ENCODE peak calls at places on chromosomes 13 and 19, in eight cellular contexts. M is CD8-positive, alpha-beta T cell; N is aorta; Z is CD4-positive, alpha-beta T cell; Y is IMR-90; G is CD4-positive, CD25-positive, alpha-beta regulatory T cell; W is hepatocyte; U is psoas muscle. F is an unnamed sample.

GRCh38 chr13:99605417-99606321 is 104.4 kb downstream of the TM9SF2 start:
- DNase-seq in M (peak; percentile 33), N (peak; percentile 78), Z (peak; percentile 24), Y (no peak), G (no peak), W (peak; percentile 73), U (peak; percentile 74), F (peak; percentile 48)

GRCh38 chr19:31312004-31312403 is 37.2 kb downstream of the TSHZ3 start:
- DNase-seq in M (no peak), N (no peak), Z (no peak), Y (peak; percentile 87), G (no peak), W (peak; percentile 38), U (no peak), F (no peak)

GRCh38 chr19:11737964-11738745 is 591 bp downstream of the ZNF823 start:
- DNase-seq in M (peak; percentile 17), N (peak; percentile 83), Z (peak; percentile 6), Y (peak; percentile 12), G (peak; percentile 35), W (peak; percentile 85), U (peak; percentile 72), F (peak; percentile 43)

GRCh38 chr19:11296264-11296663 is 304 bp downstream of the TSPAN16 start:
- DNase-seq in M (no peak), N (no peak), Z (no peak), Y (no peak), G (no peak), W (no peak), U (peak; percentile 62), F (no peak)

GRCh38 chr19:49340069-49340864 is 5.1 kb downstream of the CD37 start:
- DNase-seq in M (no peak), N (peak; percentile 91), Z (no peak), Y (no peak), G (no peak), W (peak; percentile 54), U (peak; percentile 83), F (no peak)

GRCh38 chr13:20222553-20222952 is 9.6 kb downstream of the GJB6 start:
- DNase-seq in M (no peak), N (no peak), Z (no peak), Y (no peak), G (no peak), W (no peak), U (no peak), F (no peak)

GRCh38 chr19:48967346-48968178 is 2.5 kb downstream of the FTL start:
- DNase-seq in M (no peak), N (no peak), Z (no peak), Y (peak; percentile 67), G (no peak), W (peak; percentile 71), U (no peak), F (peak; percentile 63)

GRCh38 chr19:55173186-55173716 is 6.8 kb upstream of the DNAAF3 start:
- DNase-seq in M (no peak), N (no peak), Z (no peak), Y (no peak), G (no peak), W (no peak), U (no peak), F (no peak)

GRCh38 chr19:5302396-5302795 is 38.2 kb downstream of the PTPRS start:
- DNase-seq in M (no peak), N (no peak), Z (no peak), Y (no peak), G (no peak), W (no peak), U (no peak), F (no peak)

GRCh38 chr19:20664917-20665781 is 3.8 kb upstream of the ZNF626 start:
- DNase-seq in M (no peak), N (peak; percentile 76), Z (no peak), Y (no peak), G (no peak), W (peak; percentile 51), U (peak; percentile 71), F (no peak)

GRCh38 chr19:16326401-16327130 is 1.9 kb downstream of the KLF2 start:
- DNase-seq in M (peak; percentile 50), N (peak; percentile 82), Z (peak; percentile 45), Y (no peak), G (peak; percentile 71), W (no peak), U (peak; percentile 66), F (no peak)

GRCh38 chr13:112903071-112903577 is 65.9 kb upstream of the MCF2L start:
- DNase-seq in M (no peak), N (no peak), Z (no peak), Y (no peak), G (no peak), W (no peak), U (no peak), F (no peak)

GRCh38 chr13:95246292-95247082 is 54.8 kb downstream of the ABCC4 start:
- DNase-seq in M (no peak), N (no peak), Z (no peak), Y (no peak), G (no peak), W (no peak), U (no peak), F (no peak)

GRCh38 chr13:110399801-110400200 is 92.7 kb downstream of the COL4A2 start:
- DNase-seq in M (no peak), N (no peak), Z (no peak), Y (peak; percentile 51), G (no peak), W (no peak), U (no peak), F (no peak)

GRCh38 chr19:49761625-49762311 is 1.3 kb downstream of the TSKS start:
- DNase-seq in M (no peak), N (no peak), Z (no peak), Y (peak; percentile 56), G (no peak), W (peak; percentile 37), U (no peak), F (no peak)

GRCh38 chr13:39397866-39398265 is 205.1 kb downstream of the LHFPL6 start:
- DNase-seq in M (no peak), N (no peak), Z (no peak), Y (no peak), G (no peak), W (no peak), U (no peak), F (no peak)

GRCh38 chr13:39397221-39397620 is 205.8 kb downstream of the LHFPL6 start:
- DNase-seq in M (no peak), N (no peak), Z (no peak), Y (no peak), G (no peak), W (no peak), U (no peak), F (no peak)

DNA sequence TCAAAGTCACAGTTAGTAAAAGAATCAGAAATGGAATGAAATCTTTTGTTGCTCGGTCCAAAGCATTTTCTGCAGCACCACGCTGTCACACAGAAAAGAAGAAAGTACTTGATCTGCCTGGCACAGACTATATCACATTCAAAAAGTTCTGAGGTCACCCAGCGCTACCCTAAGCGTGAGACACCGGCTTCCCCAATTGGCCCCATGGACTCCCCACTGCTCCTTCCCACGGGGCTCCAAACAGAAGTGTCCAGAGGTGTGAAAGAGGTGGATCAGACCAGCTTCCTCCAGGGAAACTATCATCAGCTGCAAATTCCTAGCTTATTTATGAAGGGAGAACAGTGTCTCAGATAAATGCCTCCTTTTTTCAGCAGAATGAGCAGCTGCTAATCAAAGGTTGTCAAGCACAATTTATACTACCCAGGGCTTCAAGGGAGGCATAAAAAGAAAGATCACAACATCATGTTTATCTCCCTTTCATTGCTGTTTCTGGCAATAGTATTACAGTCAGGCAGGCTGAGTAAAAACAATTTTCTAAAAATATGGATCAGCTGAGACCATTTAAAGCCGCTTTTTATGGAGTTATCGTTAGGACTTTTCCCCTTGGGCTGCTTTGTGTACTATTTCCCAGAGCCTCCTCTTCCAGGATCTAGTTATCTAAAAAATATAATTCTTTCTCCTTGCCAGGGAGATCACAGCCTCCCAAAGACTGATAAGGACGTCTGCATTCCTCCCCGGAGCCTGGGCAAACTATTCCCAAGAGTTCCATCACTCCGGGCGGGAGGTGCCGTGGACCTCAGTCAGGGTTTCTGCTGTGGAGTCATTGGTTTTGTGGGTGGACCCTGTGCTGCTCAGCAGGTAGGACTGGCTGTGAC is 207.9 kb downstream of the LHFPL6 start:
- DNase-seq in M (no peak), N (no peak), Z (no peak), Y (no peak), G (no peak), W (no peak), U (no peak), F (no peak)
- H3K27ac ChIP-seq in M (no peak overlapping the region), N (peak overlapping the region; percentile 68), Z (no peak overlapping the region), Y (no peak overlapping the region), G (no peak overlapping the region), W (no peak overlapping the region), U (no peak overlapping the region), F (no peak overlapping the region)

GRCh38 chr19:29660835-29661234 is 4.4 kb upstream of the PLEKHF1 start:
- DNase-seq in M (no peak), N (peak; percentile 45), Z (no peak), Y (no peak), G (no peak), W (no peak), U (no peak), F (no peak)
- H3K27ac ChIP-seq in M (no peak overlapping the region), N (no peak overlapping the region), Z (no peak overlapping the region), Y (no peak overlapping the region), G (no peak overlapping the region), W (no peak overlapping the region), U (no peak overlapping the region), F (no peak overlapping the region)

GRCh38 chr19:42124386-42124901 is 7.8 kb downstream of the POU2F2 start:
- DNase-seq in M (no peak), N (no peak), Z (no peak), Y (no peak), G (no peak), W (no peak), U (no peak), F (no peak)

GRCh38 chr19:42122691-42123607 is 9.3 kb downstream of the POU2F2 start:
- DNase-seq in M (no peak), N (no peak), Z (peak; percentile 23), Y (no peak), G (peak; percentile 26), W (no peak), U (peak; percentile 27), F (no peak)

GRCh38 chr19:42125536-42125935 is 6.7 kb downstream of the POU2F2 start:
- DNase-seq in M (no peak), N (no peak), Z (no peak), Y (no peak), G (no peak), W (no peak), U (peak; percentile 15), F (no peak)

GRCh38 chr19:42121666-42122069 is 10.6 kb downstream of the POU2F2 start:
- DNase-seq in M (peak; percentile 62), N (no peak), Z (peak; percentile 61), Y (peak; percentile 88), G (peak; percentile 40), W (no peak), U (peak; percentile 61), F (no peak)

DNA sequence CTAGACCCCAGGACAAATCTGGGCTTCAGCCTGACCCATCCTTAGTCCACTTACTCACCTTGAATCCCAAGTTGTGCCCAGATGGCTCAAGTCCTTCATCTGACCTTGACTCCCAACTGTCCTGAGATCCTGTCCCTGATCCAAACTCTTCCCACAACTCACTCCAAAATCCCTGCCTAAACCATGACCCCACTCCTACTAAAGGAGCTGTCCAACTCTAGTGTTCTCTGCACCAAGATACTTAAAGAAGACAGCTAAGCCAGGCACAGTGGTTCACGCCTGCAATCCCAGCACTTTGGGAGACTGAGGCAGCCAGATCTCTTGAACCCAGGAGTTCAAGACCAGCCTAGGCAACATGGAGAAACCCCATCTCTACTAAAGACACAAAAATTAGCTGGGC is 8.5 kb downstream of the POU2F2 start:
- DNase-seq in M (no peak), N (no peak), Z (no peak), Y (no peak), G (no peak), W (no peak), U (no peak), F (no peak)
- H3K27ac ChIP-seq in M (peak overlapping the region; percentile 36), N (no peak overlapping the region), Z (peak overlapping the region; percentile 89), Y (no peak overlapping the region), G (peak overlapping the region; percentile 90), W (no peak overlapping the region), U (no peak overlapping the region), F (no peak overlapping the region)

GRCh38 chr13:42706286-42706685 is 75.1 kb upstream of the FAM216B start:
- DNase-seq in M (no peak), N (no peak), Z (no peak), Y (no peak), G (no peak), W (no peak), U (no peak), F (no peak)
- H3K27ac ChIP-seq in M (no peak overlapping the region), N (no peak overlapping the region), Z (no peak overlapping the region), Y (no peak overlapping the region), G (no peak overlapping the region), W (no peak overlapping the region), U (no peak overlapping the region), F (no peak overlapping the region)

F was measured in substantia nigra.